ENCODE peak calls at places on chromosomes 11 and 22, in four cellular contexts. D is NCI-H524; Z is AML-193; X is activated T-helper 1 cell treated with anti-CD3 and anti-CD28 coated beads, Interleukin-2, amount 50 U/mL, for 16 hours. W is an unnamed sample.

GRCh38 chr11:113159967-113160621 is 154.3 kb upstream of the TTC12 start:
- DNase-seq in D (no peak), X (no peak), Z (no peak), W (no peak)

GRCh38 chr11:68200639-68201038 is 12.5 kb downstream of the KMT5B start:
- DNase-seq in D (no peak), Z (no peak), X (no peak), W (no peak)

GRCh38 chr22:41565403-41566054 is 4.7 kb downstream of the CSDC2 start:
- DNase-seq in X (no peak), D (no peak), Z (no peak), W (no peak)

GRCh38 chr11:40647290-40647689 is 812.2 kb downstream of the LRRC4C start:
- DNase-seq in X (no peak), D (no peak), Z (no peak), W (no peak)

GRCh38 chr11:102577182-102577581 is 46.6 kb upstream of the MMP7 start:
- DNase-seq in Z (peak), X (no peak), D (no peak), W (no peak)

GRCh38 chr11:1827931-1828330 is 6.9 kb upstream of the SYT8 start:
- DNase-seq in D (no peak), Z (no peak), X (no peak), W (no peak)

GRCh38 chr22:45842141-45842831 is 134.7 kb downstream of the WNT7B start:
- DNase-seq in D (no peak), Z (no peak), X (no peak), W (no peak)

GRCh38 chr22:35172452-35172851 is 84.8 kb upstream of the HMGXB4 start:
- DNase-seq in D (peak), Z (no peak), X (no peak), W (no peak)

GRCh38 chr22:36816338-36816634 is 549 bp downstream of the PVALB start:
- DNase-seq in D (no peak), X (no peak), Z (no peak), W (no peak)

GRCh38 chr11:16191852-16192240 is 164.5 kb downstream of the SOX6 start:
- DNase-seq in Z (no peak), D (peak), X (no peak), W (no peak)

GRCh38 chr11:21301981-21302380 is 632.6 kb downstream of the NELL1 start:
- DNase-seq in Z (no peak), X (no peak), D (no peak), W (no peak)

GRCh38 chr11:1770528-1770927 is 6.8 kb upstream of the CTSD start:
- DNase-seq in D (no peak), Z (peak), X (no peak), W (no peak)

GRCh38 chr11:131811380-131811779 is 441.0 kb downstream of the NTM start:
- DNase-seq in D (no peak), X (no peak), Z (no peak), W (no peak)

GRCh38 chr11:7170431-7170830 is 81.3 kb upstream of the SYT9 start:
- DNase-seq in Z (no peak), D (no peak), X (no peak), W (no peak)

GRCh38 chr11:126637800-126638175 is 282.3 kb downstream of the ST3GAL4 start:
- DNase-seq in X (no peak), Z (no peak), D (no peak), W (no peak)

GRCh38 chr11:64643258-64643881 is 52.4 kb downstream of the SLC22A12 start:
- DNase-seq in Z (no peak), X (no peak), D (peak), W (peak)

GRCh38 chr11:66720223-66720898 is 8.7 kb downstream of the SPTBN2 start:
- DNase-seq in D (peak), X (no peak), Z (no peak), W (no peak)

GRCh38 chr11:117381988-117382387 is 54.3 kb downstream of the CEP164 start:
- DNase-seq in X (no peak), D (no peak), Z (no peak), W (no peak)

GRCh38 chr11:74371269-74372039 is 26.8 kb downstream of the PGM2L1 start:
- DNase-seq in D (no peak), Z (no peak), X (no peak), W (no peak)

GRCh38 chr11:35298369-35298768 is 121.0 kb downstream of the SLC1A2 start:
- DNase-seq in Z (no peak), X (no peak), D (no peak), W (no peak)

GRCh38 chr11:120324932-120325810 is at the start of gene TLCD5:
- DNase-seq in D (peak), Z (no peak), X (peak), W (no peak)

GRCh38 chr22:48496987-48497650 is 1330.6 kb downstream of the BRD1 start:
- DNase-seq in X (no peak), D (no peak), Z (no peak), W (no peak)

GRCh38 chr11:61902313-61902712 is 11.0 kb upstream of the FADS3 start:
- DNase-seq in D (no peak), Z (no peak), X (no peak), W (no peak)

GRCh38 chr22:38864361-38865191 is 7.4 kb downstream of the CBX6 start:
- DNase-seq in X (no peak), Z (no peak), D (no peak), W (no peak)

GRCh38 chr22:25566812-25567211 is 2.3 kb downstream of the GRK3 start:
- DNase-seq in X (no peak), D (no peak), Z (peak), W (no peak)

GRCh38 chr11:61923166-61924015 is 6.0 kb upstream of the RAB3IL1 start:
- DNase-seq in D (no peak), X (no peak), Z (no peak), W (no peak)

GRCh38 chr22:20509344-20510047 is 2.1 kb downstream of the MED15 start:
- DNase-seq in D (no peak), X (no peak), Z (peak), W (peak)

GRCh38 chr22:45783021-45783420 is 111.4 kb downstream of the ATXN10 start:
- DNase-seq in D (no peak), X (no peak), Z (no peak), W (no peak)

GRCh38 chr11:116108161-116108560 is 603.9 kb upstream of the CADM1 start:
- DNase-seq in X (no peak), Z (no peak), D (no peak), W (no peak)

GRCh38 chr11:132559371-132560036 is 972.8 kb downstream of the OPCML start:
- DNase-seq in Z (no peak), D (peak), X (no peak), W (no peak)

GRCh38 chr22:27853404-27853803 is 51.8 kb upstream of the MN1 start:
- DNase-seq in Z (no peak), D (no peak), X (no peak), W (no peak)

W was measured in nucleus accumbens.